ENCODE peak calls at places on chromosomes 3 and 15, in five cellular contexts. K is HCT116, O is SK-N-SH, U is K562, I is HepG2. J is an unnamed sample.

GRCh38 chr3:183247190-183247589 is 5.9 kb upstream of the B3GNT5 start:
- DNase-seq in K (no peak), I (no peak), U (no peak), O (no peak), J (peak)

GRCh38 chr15:72271895-72272212 is 500 bp downstream of the PARP6 start:
- DNase-seq in K (no peak), O (no peak), I (no peak), U (peak), J (peak)

GRCh38 chr3:126745760-126746394 is 41.8 kb downstream of the CHCHD6 start:
- DNase-seq in O (no peak), I (no peak), K (no peak), U (no peak), J (no peak)

GRCh38 chr3:174613173-174613572 is 246.0 kb upstream of the NAALADL2 start:
- DNase-seq in U (no peak), O (no peak), K (no peak), I (no peak), J (no peak)

GRCh38 chr15:75104804-75105557 is 81.6 kb downstream of the PPCDC start:
- DNase-seq in I (peak), O (no peak), U (no peak), K (peak), J (peak)

GRCh38 chr15:66862878-66863335 is 160.9 kb downstream of the SMAD6 start:
- DNase-seq in K (peak), O (peak), U (peak), I (peak), J (peak)

GRCh38 chr3:10006762-10007090 is 19.5 kb upstream of the FANCD2 start:
- DNase-seq in U (no peak), I (no peak), O (no peak), K (no peak), J (no peak)

GRCh38 chr3:141105828-141106628 is 54.9 kb downstream of the SPSB4 start:
- DNase-seq in O (peak), I (peak), U (peak), K (peak), J (peak)

GRCh38 chr15:82679626-82680199 is 30.0 kb downstream of the AP3B2 start:
- DNase-seq in K (no peak), I (no peak), U (no peak), O (no peak), J (no peak)

GRCh38 chr3:55190296-55190695 is 262.4 kb upstream of the LRTM1 start:
- DNase-seq in O (no peak), K (no peak), I (no peak), U (no peak), J (no peak)

GRCh38 chr3:54188176-54188791 is 65.9 kb downstream of the CACNA2D3 start:
- DNase-seq in K (peak), U (peak), O (no peak), I (peak), J (peak)

GRCh38 chr3:190699784-190700183 is 162.7 kb downstream of the GMNC start:
- DNase-seq in U (no peak), I (no peak), O (no peak), K (no peak), J (no peak)

GRCh38 chr3:190696777-190697501 is 165.6 kb downstream of the GMNC start:
- DNase-seq in K (peak), O (no peak), U (no peak), I (peak), J (peak)

GRCh38 chr3:190695994-190696393 is 166.5 kb downstream of the GMNC start:
- DNase-seq in O (no peak), U (no peak), I (peak), K (no peak), J (no peak)

GRCh38 chr3:190697502-190697830 is 165.0 kb downstream of the GMNC start:
- DNase-seq in U (no peak), I (no peak), O (no peak), K (no peak), J (no peak)

GRCh38 chr3:190697901-190698300 is 164.6 kb downstream of the GMNC start:
- DNase-seq in U (no peak), K (no peak), I (no peak), O (no peak), J (no peak)
- TF ChIP-seq JUND in U (no peak), K (no peak), I (no peak), O (no peak), J (no peak)

DNA sequence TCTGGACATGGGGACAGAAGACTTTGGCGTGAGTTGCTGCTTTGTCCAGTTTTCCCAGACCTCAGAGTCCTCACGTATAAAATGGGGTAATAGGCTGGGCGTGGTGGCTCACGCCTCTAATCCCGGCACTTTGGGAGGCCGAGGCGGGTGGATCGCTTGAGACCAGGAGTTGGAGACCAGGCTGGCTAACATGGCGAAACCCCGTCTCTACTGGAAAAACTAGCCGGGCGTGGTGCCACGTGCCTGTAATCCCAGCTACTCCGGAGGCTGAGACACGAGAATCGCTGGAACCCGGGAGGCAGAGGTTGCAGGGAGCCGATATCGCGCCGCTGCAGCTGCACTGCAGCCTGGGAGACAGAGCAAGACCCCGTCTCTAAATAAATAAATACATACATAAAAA is 22.7 kb upstream of the IGF1R start:
- DNase-seq in O (no peak), U (no peak), I (no peak), K (no peak), J (no peak)
- TF ChIP-seq JUND in O (no peak), U (no peak), I (no peak), K (no peak), J (no peak)

GRCh38 chr15:79192462-79193036 is 90.0 kb upstream of the ANKRD34C start:
- DNase-seq in O (no peak), U (no peak), I (no peak), K (no peak), J (no peak)
- TF ChIP-seq JUND in O (no peak), U (no peak), I (no peak), K (no peak), J (no peak)

GRCh38 chr3:63034106-63034505 is 158.9 kb upstream of the CADPS start:
- DNase-seq in K (no peak), I (no peak), O (no peak), U (no peak), J (no peak)
- TF ChIP-seq JUND in K (no peak), I (no peak), O (no peak), U (no peak), J (no peak)

GRCh38 chr3:184811034-184811433 is 932 bp upstream of the VPS8 start:
- DNase-seq in U (no peak), O (no peak), K (no peak), I (no peak), J (no peak)
- TF ChIP-seq JUND in U (no peak), O (no peak), K (no peak), I (no peak), J (no peak)

GRCh38 chr3:114572364-114573062 is 278.7 kb downstream of the TIGIT start:
- DNase-seq in K (no peak), U (no peak), O (no peak), I (no peak), J (no peak)
- TF ChIP-seq JUND in K (no peak), U (no peak), O (no peak), I (no peak), J (no peak)

GRCh38 chr15:92613841-92614240 is 41.7 kb downstream of the FAM174B start:
- DNase-seq in O (no peak), I (no peak), K (no peak), U (no peak), J (no peak)

GRCh38 chr15:92611150-92611549 is 44.4 kb downstream of the FAM174B start:
- DNase-seq in U (no peak), O (no peak), I (no peak), K (no peak), J (no peak)

GRCh38 chr15:92611995-92612745 is 43.4 kb downstream of the FAM174B start:
- DNase-seq in I (no peak), U (no peak), O (peak), K (no peak), J (peak)

GRCh38 chr15:92614301-92614700 is 41.3 kb downstream of the FAM174B start:
- DNase-seq in K (no peak), O (no peak), U (no peak), I (no peak), J (peak)

DNA sequence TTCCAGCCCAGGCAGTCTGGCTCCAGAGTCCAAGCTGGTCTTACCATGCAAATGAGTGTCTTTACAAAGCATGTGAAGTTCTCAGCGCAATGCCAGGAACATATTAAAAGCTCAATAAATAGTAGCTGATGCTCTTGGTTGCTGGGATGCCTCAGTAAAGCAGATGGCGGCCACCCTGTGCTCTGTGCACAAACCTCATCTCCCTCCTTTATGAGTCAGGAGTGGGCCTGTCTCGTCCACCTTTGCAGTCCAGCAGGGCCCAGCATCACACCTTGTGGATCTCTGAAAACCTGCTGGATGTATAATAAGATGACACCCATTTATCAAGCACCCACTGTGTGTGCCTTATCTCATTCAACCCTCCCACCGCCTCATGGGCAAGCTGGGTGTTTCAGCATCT is 42.7 kb downstream of the FAM174B start:
- DNase-seq in U (no peak), K (no peak), O (no peak), I (no peak), J (no peak)
- TF ChIP-seq JUND in U (no peak), K (no peak), O (no peak), I (no peak), J (no peak)

DNA sequence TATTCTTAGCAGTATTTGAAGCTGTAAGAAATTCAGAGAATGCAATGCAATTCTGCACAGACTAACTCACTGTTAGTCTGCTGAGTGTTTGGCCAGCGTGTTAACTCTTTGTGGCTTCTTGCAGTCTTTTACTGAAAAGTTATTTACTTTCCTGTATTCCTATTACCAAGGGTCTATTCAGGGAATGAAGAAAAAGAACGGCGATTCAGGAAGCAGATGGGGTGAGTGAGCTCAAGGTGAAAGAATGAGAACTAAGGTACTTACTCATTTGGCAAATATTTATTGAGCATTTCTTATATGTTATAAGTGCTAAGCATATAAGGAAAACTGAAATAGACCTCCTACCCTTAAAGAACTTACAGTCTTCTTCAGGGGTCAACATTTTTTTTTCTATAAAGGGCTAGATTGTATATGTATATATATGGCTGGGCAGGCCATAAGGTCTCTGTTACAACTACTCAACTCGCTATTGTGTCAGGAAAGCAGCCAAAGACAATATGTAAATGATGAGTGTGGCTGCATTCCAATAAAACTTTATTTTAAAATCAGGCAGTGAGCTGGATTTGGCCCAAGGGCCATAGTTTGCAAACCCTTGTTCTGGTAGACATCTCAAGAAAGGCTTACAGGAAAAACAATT is 271.9 kb upstream of the GADL1 start:
- DNase-seq in O (no peak), U (no peak), K (no peak), I (no peak), J (peak)
- TF ChIP-seq JUND in O (no peak), U (no peak), K (no peak), I (no peak), J (no peak)